ENCODE peak calls at places on chromosomes 4 and X, in seven cellular contexts. L is Right ventricle myocardium superior, V is HFFc6, X is T follicular helper cell, F is D341Med, G is neural crest cell, N is lower lobe of right lung. C is an unnamed sample.

GRCh38 chr4:161949941-161950725 is 213.7 kb downstream of the FSTL5 start:
- DNase-seq in V (no peak), G (no peak), X (no peak), N (no peak), L (no peak), F (no peak), C (no peak)

GRCh38 chr4:56026596-56026995 is 77.9 kb downstream of the CEP135 start:
- DNase-seq in X (no peak), L (no peak), N (no peak), F (no peak), V (peak), G (no peak), C (no peak)

GRCh38 chrX:130974323-130974722 is 71.3 kb upstream of the ENOX2 start:
- DNase-seq in G (no peak), X (no peak), F (no peak), V (peak), L (no peak), N (no peak), C (no peak)

GRCh38 chr4:182809417-182810102 is 107.6 kb downstream of the DCTD start:
- DNase-seq in X (no peak), F (no peak), G (no peak), L (no peak), N (no peak), V (no peak), C (no peak)

GRCh38 chr4:69054578-69055200 is 41.6 kb upstream of the UGT2B7 start:
- DNase-seq in V (peak), L (no peak), F (no peak), G (no peak), N (no peak), X (no peak), C (no peak)

GRCh38 chrX:154313147-154313546 is 17.6 kb downstream of the TKTL1 start:
- DNase-seq in X (no peak), L (no peak), G (peak), V (no peak), F (no peak), N (no peak), C (no peak)

GRCh38 chr4:184348311-184349233 is 125.8 kb downstream of the IRF2 start:
- DNase-seq in N (no peak), G (no peak), L (peak), F (no peak), V (no peak), X (no peak), C (no peak)

GRCh38 chr4:2352171-2352570 is 66.3 kb downstream of the ZFYVE28 start:
- DNase-seq in L (no peak), V (no peak), G (no peak), X (no peak), N (peak), F (no peak), C (no peak)

GRCh38 chr4:83535945-83536648 is at the start of gene GPAT3:
- DNase-seq in F (peak), L (peak), N (peak), G (peak), X (peak), V (peak), C (peak)

GRCh38 chr4:107757860-107758476 is 37.9 kb upstream of the PAPSS1 start:
- DNase-seq in F (peak), G (no peak), L (no peak), N (no peak), V (peak), X (no peak), C (no peak)

GRCh38 chrX:96483642-96484160 is 200.9 kb upstream of the DIAPH2 start:
- DNase-seq in X (no peak), V (no peak), F (no peak), G (no peak), N (no peak), L (no peak), C (no peak)

GRCh38 chr4:151727365-151727764 is 33.4 kb downstream of the GATB start:
- DNase-seq in X (no peak), V (peak), G (no peak), N (no peak), L (no peak), F (no peak), C (no peak)

GRCh38 chrX:155071694-155072215 is 447 bp downstream of the BRCC3 start:
- DNase-seq in G (peak), X (no peak), N (no peak), V (no peak), F (no peak), L (no peak), C (no peak)